ENCODE peak calls at places on chromosomes 5 and 9, in four cellular contexts. R is K562, F is HepG2, S is GM12878. B is an unnamed sample.

GRCh38 chr5:65334077-65334476 is 147.6 kb downstream of the ADAMTS6 start:
- DNase-seq in F (no peak), S (no peak), R (no peak), B (peak; percentile 16)

GRCh38 chr9:98010450-98010849 is 27.3 kb downstream of the ANP32B start:
- DNase-seq in R (peak; percentile 38), F (no peak), S (no peak), B (peak; percentile 32)

GRCh38 chr5:137215261-137215660 is 283.9 kb downstream of the SPOCK1 start:
- DNase-seq in S (no peak), F (no peak), R (no peak), B (no peak)

GRCh38 chr5:119074419-119074818 is 3.5 kb downstream of the DMXL1 start:
- DNase-seq in S (peak; percentile 57), F (no peak), R (no peak), B (no peak)

GRCh38 chr9:133238851-133239532 is 29.9 kb upstream of the OBP2B start:
- DNase-seq in S (no peak), R (peak; percentile 93), F (peak; percentile 56), B (peak; percentile 92)

GRCh38 chr5:2754621-2755370 is 3.3 kb upstream of the IRX2 start:
- DNase-seq in S (no peak), F (no peak), R (no peak), B (no peak)

GRCh38 chr5:1285141-1285540 is 9.7 kb downstream of the TERT start:
- DNase-seq in R (no peak), S (no peak), F (no peak), B (no peak)

GRCh38 chr5:14665110-14665822 is 748 bp downstream of the OTULIN start:
- DNase-seq in S (no peak), F (peak; percentile 70), R (no peak), B (peak; percentile 26)

GRCh38 chr9:30065888-30066287 is 2318.6 kb upstream of the ACO1 start:
- DNase-seq in S (no peak), R (no peak), F (peak; percentile 6), B (no peak)

GRCh38 chr5:172878585-172879433 is 44.8 kb downstream of the ERGIC1 start:
- DNase-seq in S (no peak), R (no peak), F (no peak), B (no peak)

DNA sequence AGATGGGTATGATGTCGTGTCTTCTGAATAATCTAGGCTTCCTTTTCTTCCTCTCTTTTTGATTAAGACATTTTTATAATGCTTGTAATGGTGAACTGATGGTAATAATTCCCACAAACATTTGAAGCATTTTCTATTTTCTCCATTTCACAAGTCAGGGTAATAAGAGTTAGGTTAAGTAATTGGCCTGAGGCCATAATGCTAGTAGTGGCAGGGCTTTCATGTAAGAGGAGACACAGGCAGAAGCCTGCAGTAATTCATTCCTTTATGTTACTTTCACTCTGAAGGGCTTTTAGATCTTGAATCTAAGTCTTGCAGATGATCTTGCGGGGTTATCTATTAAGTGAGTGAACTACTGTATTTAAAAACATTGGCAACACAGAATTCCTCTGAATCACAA is 374.9 kb downstream of the MAT2B start:
- DNase-seq in R (no peak), F (no peak), S (no peak), B (no peak)
- TF ChIP-seq TARDBP in R (no peak), F (no peak), S (no peak), B (no peak)

GRCh38 chr5:155001523-155001922 is 12.0 kb upstream of the KIF4B start:
- DNase-seq in S (no peak), R (no peak), F (no peak), B (no peak)
- TF ChIP-seq BHLHE40 in S (no peak), R (no peak), F (no peak), B (no peak)

GRCh38 chr9:75454891-75455290 is 366.6 kb downstream of the OSTF1 start:
- DNase-seq in S (no peak), R (no peak), F (no peak), B (no peak)

GRCh38 chr9:75457474-75458011 is 369.2 kb downstream of the OSTF1 start:
- DNase-seq in F (no peak), S (no peak), R (no peak), B (no peak)

GRCh38 chr9:75452512-75452911 is 364.2 kb downstream of the OSTF1 start:
- DNase-seq in F (no peak), R (no peak), S (no peak), B (no peak)

GRCh38 chr9:75454043-75454442 is 365.7 kb downstream of the OSTF1 start:
- DNase-seq in R (no peak), S (no peak), F (no peak), B (peak; percentile 8)

DNA sequence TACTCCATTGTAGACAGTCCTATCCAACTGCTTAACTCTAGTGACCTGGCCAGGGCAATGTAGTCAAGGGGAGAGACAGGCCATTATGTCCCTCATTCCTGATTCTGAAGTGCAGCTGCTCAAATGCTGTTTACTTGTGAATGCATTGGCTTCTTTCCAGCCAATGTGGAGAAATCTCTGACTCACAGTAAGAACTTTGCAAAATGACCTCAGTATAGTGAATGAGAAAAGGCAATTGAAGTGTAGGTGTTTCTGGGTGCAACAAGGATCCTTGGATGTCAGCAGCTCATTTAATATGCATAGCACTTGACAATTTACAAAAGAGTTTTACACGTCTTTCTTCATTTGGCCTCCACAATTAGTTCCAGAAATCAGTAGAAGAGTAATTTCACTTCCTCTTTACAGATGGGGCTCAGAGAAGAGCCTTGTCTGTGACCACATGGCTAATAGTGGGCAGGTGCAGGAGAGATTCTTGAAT is 367.2 kb downstream of the OSTF1 start:
- DNase-seq in S (peak; percentile 26), R (no peak), F (no peak), B (no peak)
- TF ChIP-seq TARDBP in S (no peak), R (no peak), F (no peak), B (no peak)

GRCh38 chr9:127905788-127906191 is 6.4 kb upstream of the ST6GALNAC6 start:
- DNase-seq in F (no peak), S (no peak), R (no peak), B (no peak)
- TF ChIP-seq BHLHE40 in F (no peak), S (no peak), R (no peak), B (no peak)

GRCh38 chr9:122719218-122719617 is 4.6 kb upstream of the OR1L4 start:
- DNase-seq in F (peak; percentile 14), R (no peak), S (no peak), B (no peak)
- TF ChIP-seq TARDBP in F (no peak), R (no peak), S (no peak), B (no peak)

B was measured in HEK293T.